ENCODE peak calls at places on chromosomes 3 and 15, in four cellular contexts. D is GM20000, C is NCI-H460, N is epithelial cell of prostate. O is an unnamed sample.
A peak's percentile ranks its signal among the peaks of the same experiment; 100 is the strongest.

GRCh38 chr15:63901912-63902670 is 68.3 kb upstream of the HERC1 start:
- DNase-seq in D (no peak), C (no peak), N (no peak), O (no peak)

GRCh38 chr3:78003090-78003489 is 963.2 kb downstream of the ROBO2 start:
- DNase-seq in D (no peak), C (no peak), N (no peak), O (no peak)

GRCh38 chr3:196619213-196619612 is 20.3 kb upstream of the NRROS start:
- DNase-seq in D (no peak), C (no peak), N (no peak), O (no peak)

GRCh38 chr15:65212097-65212496 is 824 bp upstream of the CILP start:
- DNase-seq in D (peak; percentile 70), C (no peak), N (no peak), O (no peak)

GRCh38 chr3:195551381-195551978 is 8.4 kb upstream of the PPP1R2 start:
- DNase-seq in D (no peak), C (no peak), N (no peak), O (no peak)

GRCh38 chr3:72473156-72473555 is 375.1 kb downstream of the SHQ1 start:
- DNase-seq in D (no peak), C (no peak), N (no peak), O (no peak)

GRCh38 chr3:160464321-160464720 is 14.7 kb upstream of the TRIM59 start:
- DNase-seq in D (no peak), C (no peak), N (no peak), O (no peak)

GRCh38 chr3:11662392-11662990 is 18.8 kb upstream of the VGLL4 start:
- DNase-seq in D (no peak), C (no peak), N (no peak), O (no peak)

GRCh38 chr15:58875343-58875742 is 58.1 kb downstream of the SLTM start:
- DNase-seq in D (no peak), C (no peak), N (no peak), O (no peak)

GRCh38 chr3:113084777-113085176 is 94.0 kb downstream of the GTPBP8 start:
- DNase-seq in D (no peak), C (no peak), N (no peak), O (no peak)

GRCh38 chr3:56879453-56880224 is 77.9 kb upstream of the ARHGEF3 start:
- DNase-seq in D (no peak), C (no peak), N (no peak), O (no peak)

GRCh38 chr3:40414270-40414669 is 27.3 kb downstream of the ENTPD3 start:
- DNase-seq in D (no peak), C (no peak), N (no peak), O (no peak)

GRCh38 chr15:25710184-25710583 is 152.9 kb downstream of the ATP10A start:
- DNase-seq in D (peak; percentile 53), C (no peak), N (no peak), O (no peak)

GRCh38 chr3:16461463-16462245 is 51.8 kb downstream of the RFTN1 start:
- DNase-seq in D (no peak), C (no peak), N (no peak), O (no peak)

GRCh38 chr3:49725906-49726681 is 2.3 kb upstream of the GMPPB start:
- DNase-seq in D (no peak), C (no peak), N (no peak), O (no peak)

GRCh38 chr3:89303721-89304120 is 196.3 kb downstream of the EPHA3 start:
- DNase-seq in D (no peak), C (no peak), N (no peak), O (no peak)

GRCh38 chr3:126816323-126816722 is 112.3 kb downstream of the CHCHD6 start:
- DNase-seq in D (no peak), C (no peak), N (no peak), O (no peak)

GRCh38 chr3:65837604-65838003 is 201.1 kb downstream of the MAGI1 start:
- DNase-seq in D (no peak), C (no peak), N (no peak), O (no peak)

GRCh38 chr15:74041311-74041756 is 41.0 kb downstream of the GOLGA6A start:
- DNase-seq in D (no peak), C (no peak), N (no peak), O (no peak)

GRCh38 chr3:52291508-52292181 is 4.0 kb downstream of the GLYCTK start:
- DNase-seq in D (peak; percentile 71), C (no peak), N (no peak), O (no peak)

GRCh38 chr3:14329116-14329830 is 73.1 kb upstream of the SLC6A6 start:
- DNase-seq in D (no peak), C (no peak), N (peak; percentile 60), O (peak; percentile 81)

GRCh38 chr3:11204697-11205397 is 50.6 kb downstream of the HRH1 start:
- DNase-seq in D (no peak), C (no peak), N (no peak), O (no peak)

GRCh38 chr3:35335703-35336102 is 303.6 kb upstream of the ARPP21 start:
- DNase-seq in D (no peak), C (no peak), N (peak; percentile 60), O (peak; percentile 47)

GRCh38 chr15:35130245-35130644 is 45.1 kb upstream of the NANOGP8 start:
- DNase-seq in D (no peak), C (no peak), N (no peak), O (no peak)

O was measured in kidney glomerular epithelial cell.